ENCODE peak calls at places on chromosome 3, in ten cellular contexts. One of them, this sample, is unnamed.

GRCh38 chr3:182609575-182610156 is 183.6 kb upstream of the ATP11B start:
- DNase-seq in BE2C: peak
- DNase-seq in hepatic stellate cell: no peak
- DNase-seq in T-helper 1 cell: no peak
- DNase-seq in CD4-positive, alpha-beta T cell: no peak
- DNase-seq in astrocyte of the spinal cord: no peak
- DNase-seq in A549: no peak
- DNase-seq in ureter: no peak
- DNase-seq in activated CD4-positive, alpha-beta T cell treated with anti-CD3 and anti-CD28 coated beads, Interleukin-2, amount 10 ng/mL, durations not matched to agents 7 days and 5 days: no peak
- DNase-seq in omental fat pad: no peak
- DNase-seq in this sample: no peak

GRCh38 chr3:140695361-140696061 is 17.6 kb downstream of the TRIM42 start:
- DNase-seq in BE2C: no peak
- DNase-seq in hepatic stellate cell: no peak
- DNase-seq in T-helper 1 cell: no peak
- DNase-seq in CD4-positive, alpha-beta T cell: no peak
- DNase-seq in astrocyte of the spinal cord: no peak
- DNase-seq in A549: no peak
- DNase-seq in ureter: no peak
- DNase-seq in activated CD4-positive, alpha-beta T cell treated with anti-CD3 and anti-CD28 coated beads, Interleukin-2, amount 10 ng/mL, durations not matched to agents 7 days and 5 days: no peak
- DNase-seq in omental fat pad: no peak
- DNase-seq in this sample: no peak

GRCh38 chr3:192845196-192845855 is 72.3 kb downstream of the MB21D2 start:
- DNase-seq in BE2C: no peak
- DNase-seq in hepatic stellate cell: peak
- DNase-seq in T-helper 1 cell: no peak
- DNase-seq in CD4-positive, alpha-beta T cell: no peak
- DNase-seq in astrocyte of the spinal cord: peak
- DNase-seq in A549: no peak
- DNase-seq in ureter: no peak
- DNase-seq in activated CD4-positive, alpha-beta T cell treated with anti-CD3 and anti-CD28 coated beads, Interleukin-2, amount 10 ng/mL, durations not matched to agents 7 days and 5 days: no peak
- DNase-seq in omental fat pad: no peak
- DNase-seq in this sample: no peak

GRCh38 chr3:107704477-107704876 is 181.7 kb downstream of the BBX start:
- DNase-seq in BE2C: no peak
- DNase-seq in hepatic stellate cell: peak
- DNase-seq in T-helper 1 cell: no peak
- DNase-seq in CD4-positive, alpha-beta T cell: no peak
- DNase-seq in astrocyte of the spinal cord: peak
- DNase-seq in A549: no peak
- DNase-seq in ureter: no peak
- DNase-seq in activated CD4-positive, alpha-beta T cell treated with anti-CD3 and anti-CD28 coated beads, Interleukin-2, amount 10 ng/mL, durations not matched to agents 7 days and 5 days: no peak
- DNase-seq in omental fat pad: no peak
- DNase-seq in this sample: no peak

GRCh38 chr3:115160295-115160694 is 13.2 kb upstream of the ZBTB20 start:
- DNase-seq in BE2C: no peak
- DNase-seq in hepatic stellate cell: no peak
- DNase-seq in T-helper 1 cell: no peak
- DNase-seq in CD4-positive, alpha-beta T cell: no peak
- DNase-seq in astrocyte of the spinal cord: no peak
- DNase-seq in A549: no peak
- DNase-seq in ureter: no peak
- DNase-seq in activated CD4-positive, alpha-beta T cell treated with anti-CD3 and anti-CD28 coated beads, Interleukin-2, amount 10 ng/mL, durations not matched to agents 7 days and 5 days: no peak
- DNase-seq in omental fat pad: no peak
- DNase-seq in this sample: no peak

GRCh38 chr3:104988491-104988890 is 378.2 kb upstream of the ALCAM start:
- DNase-seq in BE2C: no peak
- DNase-seq in hepatic stellate cell: no peak
- DNase-seq in T-helper 1 cell: no peak
- DNase-seq in CD4-positive, alpha-beta T cell: no peak
- DNase-seq in astrocyte of the spinal cord: no peak
- DNase-seq in A549: no peak
- DNase-seq in ureter: no peak
- DNase-seq in activated CD4-positive, alpha-beta T cell treated with anti-CD3 and anti-CD28 coated beads, Interleukin-2, amount 10 ng/mL, durations not matched to agents 7 days and 5 days: no peak
- DNase-seq in omental fat pad: no peak
- DNase-seq in this sample: no peak

GRCh38 chr3:30551927-30552326 is 54.5 kb upstream of the TGFBR2 start:
- DNase-seq in BE2C: no peak
- DNase-seq in hepatic stellate cell: no peak
- DNase-seq in T-helper 1 cell: no peak
- DNase-seq in CD4-positive, alpha-beta T cell: no peak
- DNase-seq in astrocyte of the spinal cord: no peak
- DNase-seq in A549: no peak
- DNase-seq in ureter: no peak
- DNase-seq in activated CD4-positive, alpha-beta T cell treated with anti-CD3 and anti-CD28 coated beads, Interleukin-2, amount 10 ng/mL, durations not matched to agents 7 days and 5 days: no peak
- DNase-seq in omental fat pad: no peak
- DNase-seq in this sample: no peak

GRCh38 chr3:62142280-62142679 is 231.1 kb downstream of the FEZF2 start:
- DNase-seq in BE2C: no peak
- DNase-seq in hepatic stellate cell: no peak
- DNase-seq in T-helper 1 cell: no peak
- DNase-seq in CD4-positive, alpha-beta T cell: no peak
- DNase-seq in astrocyte of the spinal cord: no peak
- DNase-seq in A549: no peak
- DNase-seq in ureter: no peak
- DNase-seq in activated CD4-positive, alpha-beta T cell treated with anti-CD3 and anti-CD28 coated beads, Interleukin-2, amount 10 ng/mL, durations not matched to agents 7 days and 5 days: no peak
- DNase-seq in omental fat pad: no peak
- DNase-seq in this sample: no peak

GRCh38 chr3:156317457-156317856 is 197.1 kb downstream of the KCNAB1 start:
- DNase-seq in BE2C: no peak
- DNase-seq in hepatic stellate cell: peak
- DNase-seq in T-helper 1 cell: no peak
- DNase-seq in CD4-positive, alpha-beta T cell: no peak
- DNase-seq in astrocyte of the spinal cord: peak
- DNase-seq in A549: peak
- DNase-seq in ureter: no peak
- DNase-seq in activated CD4-positive, alpha-beta T cell treated with anti-CD3 and anti-CD28 coated beads, Interleukin-2, amount 10 ng/mL, durations not matched to agents 7 days and 5 days: no peak
- DNase-seq in omental fat pad: no peak
- DNase-seq in this sample: no peak

GRCh38 chr3:122395582-122395981 is 11.6 kb downstream of the FAM162A start:
- DNase-seq in BE2C: no peak
- DNase-seq in hepatic stellate cell: no peak
- DNase-seq in T-helper 1 cell: no peak
- DNase-seq in CD4-positive, alpha-beta T cell: no peak
- DNase-seq in astrocyte of the spinal cord: no peak
- DNase-seq in A549: no peak
- DNase-seq in ureter: no peak
- DNase-seq in activated CD4-positive, alpha-beta T cell treated with anti-CD3 and anti-CD28 coated beads, Interleukin-2, amount 10 ng/mL, durations not matched to agents 7 days and 5 days: no peak
- DNase-seq in omental fat pad: no peak
- DNase-seq in this sample: no peak

GRCh38 chr3:13299531-13300155 is 120.5 kb downstream of the NUP210 start:
- DNase-seq in BE2C: no peak
- DNase-seq in hepatic stellate cell: no peak
- DNase-seq in T-helper 1 cell: no peak
- DNase-seq in CD4-positive, alpha-beta T cell: no peak
- DNase-seq in astrocyte of the spinal cord: no peak
- DNase-seq in A549: no peak
- DNase-seq in ureter: no peak
- DNase-seq in activated CD4-positive, alpha-beta T cell treated with anti-CD3 and anti-CD28 coated beads, Interleukin-2, amount 10 ng/mL, durations not matched to agents 7 days and 5 days: no peak
- DNase-seq in omental fat pad: no peak
- DNase-seq in this sample: no peak

GRCh38 chr3:60028243-60028642 is 978.4 kb upstream of the CFAP20DC start:
- DNase-seq in BE2C: no peak
- DNase-seq in hepatic stellate cell: no peak
- DNase-seq in T-helper 1 cell: no peak
- DNase-seq in CD4-positive, alpha-beta T cell: no peak
- DNase-seq in astrocyte of the spinal cord: no peak
- DNase-seq in A549: no peak
- DNase-seq in ureter: no peak
- DNase-seq in activated CD4-positive, alpha-beta T cell treated with anti-CD3 and anti-CD28 coated beads, Interleukin-2, amount 10 ng/mL, durations not matched to agents 7 days and 5 days: no peak
- DNase-seq in omental fat pad: no peak
- DNase-seq in this sample: no peak

GRCh38 chr3:120348065-120348980 is 831 bp downstream of the LRRC58 start:
- DNase-seq in BE2C: no peak
- DNase-seq in hepatic stellate cell: peak
- DNase-seq in T-helper 1 cell: peak
- DNase-seq in CD4-positive, alpha-beta T cell: peak
- DNase-seq in astrocyte of the spinal cord: peak
- DNase-seq in A549: no peak
- DNase-seq in ureter: no peak
- DNase-seq in activated CD4-positive, alpha-beta T cell treated with anti-CD3 and anti-CD28 coated beads, Interleukin-2, amount 10 ng/mL, durations not matched to agents 7 days and 5 days: peak
- DNase-seq in omental fat pad: no peak
- DNase-seq in this sample: no peak

GRCh38 chr3:45790611-45791010 is 5.7 kb downstream of the SLC6A20 start:
- DNase-seq in BE2C: no peak
- DNase-seq in hepatic stellate cell: no peak
- DNase-seq in T-helper 1 cell: no peak
- DNase-seq in CD4-positive, alpha-beta T cell: no peak
- DNase-seq in astrocyte of the spinal cord: no peak
- DNase-seq in A549: no peak
- DNase-seq in ureter: no peak
- DNase-seq in activated CD4-positive, alpha-beta T cell treated with anti-CD3 and anti-CD28 coated beads, Interleukin-2, amount 10 ng/mL, durations not matched to agents 7 days and 5 days: no peak
- DNase-seq in omental fat pad: no peak
- DNase-seq in this sample: no peak

GRCh38 chr3:48023377-48023776 is 7.2 kb upstream of the MAP4 start:
- DNase-seq in BE2C: no peak
- DNase-seq in hepatic stellate cell: no peak
- DNase-seq in T-helper 1 cell: no peak
- DNase-seq in CD4-positive, alpha-beta T cell: no peak
- DNase-seq in astrocyte of the spinal cord: peak
- DNase-seq in A549: no peak
- DNase-seq in ureter: no peak
- DNase-seq in activated CD4-positive, alpha-beta T cell treated with anti-CD3 and anti-CD28 coated beads, Interleukin-2, amount 10 ng/mL, durations not matched to agents 7 days and 5 days: no peak
- DNase-seq in omental fat pad: no peak
- DNase-seq in this sample: no peak

GRCh38 chr3:79204351-79204750 is 563.4 kb downstream of the ROBO1 start:
- DNase-seq in BE2C: no peak
- DNase-seq in hepatic stellate cell: no peak
- DNase-seq in T-helper 1 cell: no peak
- DNase-seq in CD4-positive, alpha-beta T cell: no peak
- DNase-seq in astrocyte of the spinal cord: no peak
- DNase-seq in A549: no peak
- DNase-seq in ureter: no peak
- DNase-seq in activated CD4-positive, alpha-beta T cell treated with anti-CD3 and anti-CD28 coated beads, Interleukin-2, amount 10 ng/mL, durations not matched to agents 7 days and 5 days: no peak
- DNase-seq in omental fat pad: no peak
- DNase-seq in this sample: no peak

GRCh38 chr3:23713641-23714040 is 92.1 kb upstream of the UBE2E1 start:
- DNase-seq in BE2C: no peak
- DNase-seq in hepatic stellate cell: peak
- DNase-seq in T-helper 1 cell: no peak
- DNase-seq in CD4-positive, alpha-beta T cell: no peak
- DNase-seq in astrocyte of the spinal cord: peak
- DNase-seq in A549: no peak
- DNase-seq in ureter: no peak
- DNase-seq in activated CD4-positive, alpha-beta T cell treated with anti-CD3 and anti-CD28 coated beads, Interleukin-2, amount 10 ng/mL, durations not matched to agents 7 days and 5 days: no peak
- DNase-seq in omental fat pad: no peak
- DNase-seq in this sample: no peak

GRCh38 chr3:151787626-151788025 is 26.3 kb upstream of the AADAC start:
- DNase-seq in BE2C: no peak
- DNase-seq in hepatic stellate cell: no peak
- DNase-seq in T-helper 1 cell: no peak
- DNase-seq in CD4-positive, alpha-beta T cell: no peak
- DNase-seq in astrocyte of the spinal cord: peak
- DNase-seq in A549: no peak
- DNase-seq in ureter: no peak
- DNase-seq in activated CD4-positive, alpha-beta T cell treated with anti-CD3 and anti-CD28 coated beads, Interleukin-2, amount 10 ng/mL, durations not matched to agents 7 days and 5 days: no peak
- DNase-seq in omental fat pad: no peak
- DNase-seq in this sample: no peak

GRCh38 chr3:100097919-100098896 is 16.1 kb downstream of the FILIP1L start:
- DNase-seq in BE2C: no peak
- DNase-seq in hepatic stellate cell: no peak
- DNase-seq in T-helper 1 cell: no peak
- DNase-seq in CD4-positive, alpha-beta T cell: no peak
- DNase-seq in astrocyte of the spinal cord: no peak
- DNase-seq in A549: no peak
- DNase-seq in ureter: no peak
- DNase-seq in activated CD4-positive, alpha-beta T cell treated with anti-CD3 and anti-CD28 coated beads, Interleukin-2, amount 10 ng/mL, durations not matched to agents 7 days and 5 days: no peak
- DNase-seq in omental fat pad: no peak
- DNase-seq in this sample: no peak